ENCODE peak calls at places on chromosomes 7 and 10, in seven cellular contexts. T, E, R, P, O, I and Z are unnamed samples.

GRCh38 chr7:137454169-137455166 is 110.9 kb upstream of the PTN start:
- DNase-seq in T (no peak), E (peak), O (peak), I (peak), P (peak), R (no peak), Z (peak)

GRCh38 chr7:44990520-44991023 is 9.4 kb upstream of the CCM2 start:
- DNase-seq in I (peak), O (no peak), P (no peak), R (no peak), T (no peak), E (peak), Z (no peak)

GRCh38 chr10:80429521-80429966 is 21.2 kb downstream of the PRXL2A start:
- DNase-seq in P (no peak), O (peak), R (no peak), I (no peak), T (no peak), E (no peak), Z (peak)

GRCh38 chr7:12436896-12437535 is 33.4 kb upstream of the VWDE start:
- DNase-seq in I (peak), T (no peak), O (peak), E (no peak), R (no peak), P (no peak), Z (no peak)

GRCh38 chr10:71622656-71623055 is 96.9 kb downstream of the C10orf105 start:
- DNase-seq in I (no peak), P (no peak), O (no peak), T (no peak), R (no peak), E (peak), Z (no peak)

GRCh38 chr7:129713544-129713943 is 102.0 kb downstream of the NRF1 start:
- DNase-seq in P (no peak), O (no peak), T (no peak), E (no peak), R (no peak), I (no peak), Z (no peak)

GRCh38 chr7:16991551-16991950 is 109.8 kb upstream of the AGR3 start:
- DNase-seq in T (no peak), P (peak), E (no peak), I (no peak), O (no peak), R (no peak), Z (no peak)

GRCh38 chr7:134949171-134949570 is 37.1 kb upstream of the AGBL3 start:
- DNase-seq in E (no peak), P (no peak), O (no peak), T (no peak), I (no peak), R (no peak), Z (no peak)

GRCh38 chr7:1883834-1884582 is 213.9 kb downstream of the ELFN1 start:
- DNase-seq in R (no peak), P (no peak), I (no peak), E (no peak), T (no peak), O (peak), Z (no peak)

GRCh38 chr7:44320141-44320540 is 5.3 kb downstream of the CAMK2B start:
- DNase-seq in E (no peak), R (no peak), P (no peak), I (peak), T (no peak), O (no peak), Z (no peak)

GRCh38 chr7:6315786-6316185 is 43.4 kb upstream of the CYTH3 start:
- DNase-seq in O (no peak), I (no peak), P (no peak), E (no peak), R (no peak), T (no peak), Z (no peak)

GRCh38 chr7:44557485-44557884 is 16.2 kb downstream of the DDX56 start:
- DNase-seq in I (no peak), T (no peak), E (no peak), O (no peak), R (no peak), P (no peak), Z (no peak)

GRCh38 chr10:44379907-44380306 is 5.0 kb downstream of the CXCL12 start:
- DNase-seq in E (no peak), T (no peak), P (no peak), I (no peak), R (no peak), O (no peak), Z (no peak)

GRCh38 chr10:29648114-29648982 is 13.6 kb upstream of the SVIL start:
- DNase-seq in E (peak), O (no peak), P (no peak), T (no peak), R (no peak), I (peak), Z (peak)

GRCh38 chr10:54194768-54195167 is 606.3 kb downstream of the PCDH15 start:
- DNase-seq in E (no peak), O (no peak), R (no peak), T (no peak), I (no peak), P (no peak), Z (no peak)

GRCh38 chr10:118106426-118106825 is 59.7 kb upstream of the RAB11FIP2 start:
- DNase-seq in O (peak), P (peak), I (peak), E (peak), T (no peak), R (no peak), Z (no peak)

GRCh38 chr10:127907411-127908105 is 655 bp downstream of the PTPRE start:
- DNase-seq in O (no peak), E (peak), I (no peak), T (no peak), R (peak), P (no peak), Z (peak)

GRCh38 chr7:25801214-25801613 is 350.8 kb upstream of the NFE2L3 start:
- DNase-seq in R (no peak), T (no peak), E (no peak), P (no peak), O (no peak), I (no peak), Z (no peak)

GRCh38 chr7:66443946-66444345 is 184.7 kb upstream of the KCTD7 start:
- DNase-seq in E (no peak), O (no peak), T (no peak), R (no peak), I (no peak), P (peak), Z (no peak)

GRCh38 chr10:89163265-89163995 is 43.7 kb downstream of the CH25H start:
- DNase-seq in O (no peak), P (no peak), I (no peak), T (peak), R (peak), E (peak), Z (peak)

GRCh38 chr10:74585231-74586087 is 240.9 kb upstream of the KAT6B start:
- DNase-seq in E (no peak), P (no peak), T (no peak), R (no peak), I (peak), O (no peak), Z (no peak)

GRCh38 chr7:52017802-52018679 is 701.4 kb upstream of the COBL start:
- DNase-seq in P (peak), I (no peak), O (peak), T (no peak), R (no peak), E (peak), Z (peak)

GRCh38 chr7:37495574-37496184 is 47.0 kb upstream of the ELMO1 start:
- DNase-seq in P (peak), T (no peak), E (no peak), R (no peak), O (peak), I (peak), Z (no peak)

GRCh38 chr10:95392711-95393164 is 101.9 kb upstream of the PDLIM1 start:
- DNase-seq in O (no peak), E (no peak), R (no peak), T (no peak), P (no peak), I (no peak), Z (no peak)

GRCh38 chr10:95392250-95392584 is 101.4 kb upstream of the PDLIM1 start:
- DNase-seq in O (no peak), P (no peak), R (no peak), I (no peak), E (no peak), T (no peak), Z (no peak)

GRCh38 chr10:95391570-95392249 is 100.9 kb upstream of the PDLIM1 start:
- DNase-seq in O (peak), R (no peak), T (no peak), E (peak), I (peak), P (no peak), Z (no peak)

GRCh38 chr10:95395947-95396449 is 105.2 kb upstream of the PDLIM1 start:
- DNase-seq in T (no peak), I (no peak), P (no peak), R (no peak), E (no peak), O (no peak), Z (no peak)

DNA sequence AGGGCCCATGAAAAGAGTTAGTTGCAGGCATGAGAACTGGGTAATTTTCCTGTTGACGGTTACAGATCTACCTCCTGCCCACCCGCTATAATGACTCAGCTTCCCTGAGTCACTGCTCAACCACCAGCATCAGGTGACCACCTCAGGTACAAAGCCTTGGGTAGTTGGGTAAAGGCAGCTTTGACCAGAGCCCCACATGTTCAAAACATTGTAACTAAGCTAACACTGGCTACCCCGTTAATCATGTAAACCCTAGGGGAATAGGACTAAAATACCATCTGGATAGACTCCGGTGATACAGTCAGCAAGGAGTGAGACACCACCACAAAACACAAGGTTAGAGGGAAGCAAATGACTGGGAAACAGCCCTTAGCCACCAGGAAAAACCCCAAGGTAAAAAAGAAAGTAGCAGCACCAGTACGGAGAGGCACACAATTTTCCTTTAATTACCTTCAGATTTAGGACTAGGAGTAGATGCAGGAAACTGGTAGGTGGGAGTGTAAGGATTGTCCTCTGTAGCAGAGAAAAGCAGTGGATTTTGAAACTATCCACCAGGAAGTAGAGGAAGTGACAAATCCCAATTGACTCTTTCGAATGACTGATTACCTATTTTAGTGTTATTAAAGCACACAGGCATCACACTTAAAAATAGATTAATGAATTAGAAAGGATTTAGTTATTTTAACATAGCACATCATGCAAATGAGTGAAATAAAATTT is 103.5 kb upstream of the PDLIM1 start:
- DNase-seq in O (peak), I (no peak), R (no peak), P (peak), E (no peak), T (no peak), Z (no peak)
- TF ChIP-seq POLR2A in O (no peak), I (no peak), R (no peak), P (no peak), E (no peak), T (no peak), Z (no peak)

GRCh38 chr7:72493850-72494661 is 81.9 kb upstream of the CALN1 start:
- DNase-seq in I (peak), R (no peak), E (peak), P (peak), T (no peak), O (peak), Z (peak)
- TF ChIP-seq CTCF in I (peak), R (peak), E (peak), P (peak), T (peak), O (peak), Z (peak)

GRCh38 chr10:35372329-35372728 is 36.0 kb downstream of the CCNY start:
- DNase-seq in E (no peak), I (no peak), R (no peak), O (no peak), P (no peak), T (no peak), Z (no peak)
- H3K27ac ChIP-seq in E (no peak), I (no peak), R (peak), O (no peak), P (no peak), T (peak), Z (peak)

DNA sequence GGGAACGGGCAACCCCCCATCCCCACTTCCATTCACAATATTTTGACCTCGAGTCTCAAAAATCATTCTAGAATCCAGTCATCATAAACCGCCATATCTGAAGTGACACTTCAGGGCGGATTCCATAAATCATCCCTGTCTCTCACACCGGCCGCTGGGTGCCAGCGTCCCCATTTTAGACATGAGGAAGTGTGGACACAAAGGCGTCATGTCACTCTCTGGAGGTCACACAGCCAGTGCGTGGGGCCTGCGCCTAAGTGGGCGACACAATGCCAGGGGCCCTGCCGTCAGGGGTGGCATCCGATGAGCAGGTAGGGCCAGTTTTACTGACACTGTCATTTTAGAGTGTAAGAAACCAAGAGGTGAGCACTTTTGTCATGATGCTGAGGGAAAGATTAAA is 19.5 kb downstream of the KCNH2 start:
- DNase-seq in E (no peak), P (no peak), I (no peak), O (no peak), T (no peak), R (no peak), Z (no peak)
- TF ChIP-seq POLR2A in E (no peak), P (no peak), I (no peak), O (no peak), T (no peak), R (no peak), Z (no peak)

GRCh38 chr7:105644937-105645336 is 63.6 kb upstream of the EFCAB10 start:
- DNase-seq in P (no peak), R (no peak), E (no peak), I (no peak), O (no peak), T (no peak), Z (no peak)

GRCh38 chr7:105641236-105641810 is 60.0 kb upstream of the EFCAB10 start:
- DNase-seq in R (no peak), T (no peak), E (no peak), I (no peak), P (no peak), O (no peak), Z (no peak)

GRCh38 chr7:105643857-105644256 is 62.6 kb upstream of the EFCAB10 start:
- DNase-seq in O (no peak), T (no peak), P (no peak), I (no peak), E (no peak), R (no peak), Z (no peak)

GRCh38 chr7:105642264-105642663 is 61.0 kb upstream of the EFCAB10 start:
- DNase-seq in R (no peak), T (no peak), P (no peak), I (no peak), E (no peak), O (no peak), Z (no peak)

GRCh38 chr7:105643384-105643783 is 62.1 kb upstream of the EFCAB10 start:
- DNase-seq in P (no peak), R (no peak), O (no peak), I (no peak), T (no peak), E (peak), Z (no peak)
- TF ChIP-seq CTCF in P (no peak), R (no peak), O (no peak), I (no peak), T (no peak), E (no peak), Z (no peak)